ENCODE peak calls at places on chromosome 19, in seven cellular contexts. M is GM12865; W is LoVo; O is Kasumi-1; T is smooth muscle cell of the brain vasculature; H is stimulated activated CD4-positive, alpha-beta T cell treated with anti-CD3 and anti-CD28 coated beads, Interleukin-4, amount 100 ng/mL, for 48 hours; X is NCI-H510A. Q is an unnamed sample.

GRCh38 chr19:1057185-1057857 is 9.6 kb upstream of the ARHGAP45 start:
- DNase-seq in W (no peak), H (no peak), O (peak), T (no peak), M (peak), X (no peak), Q (no peak)

GRCh38 chr19:24060687-24061356 is 26.2 kb upstream of the ZNF254 start:
- DNase-seq in M (no peak), X (no peak), T (no peak), W (no peak), O (no peak), H (no peak), Q (no peak)

GRCh38 chr19:1481893-1482360 is 2.9 kb upstream of the C19orf25 start:
- DNase-seq in X (no peak), M (no peak), T (no peak), H (no peak), W (no peak), O (no peak), Q (no peak)

GRCh38 chr19:35872180-35872579 is 3.8 kb downstream of the APLP1 start:
- DNase-seq in W (no peak), T (no peak), H (no peak), X (no peak), M (no peak), O (no peak), Q (no peak)

GRCh38 chr19:18435185-18435841 is 2.6 kb downstream of the ISYNA1 start:
- DNase-seq in T (no peak), H (no peak), M (no peak), X (no peak), W (no peak), O (no peak), Q (no peak)

GRCh38 chr19:8001995-8002849 is 3.2 kb downstream of the ELAVL1 start:
- DNase-seq in M (peak), T (peak), W (peak), H (peak), X (no peak), O (peak), Q (peak)

GRCh38 chr19:2750739-2751437 is 11.1 kb upstream of the SLC39A3 start:
- DNase-seq in M (no peak), W (no peak), X (no peak), T (no peak), H (no peak), O (peak), Q (no peak)

GRCh38 chr19:39104104-39104708 is 20.0 kb downstream of the ACP7 start:
- DNase-seq in X (no peak), W (no peak), T (no peak), O (no peak), H (no peak), M (no peak), Q (no peak)

GRCh38 chr19:13077233-13077632 is 25.4 kb downstream of the LYL1 start:
- DNase-seq in X (no peak), M (no peak), T (no peak), W (no peak), H (no peak), O (no peak), Q (no peak)

GRCh38 chr19:33685541-33685940 is 63.8 kb downstream of the CHST8 start:
- DNase-seq in M (no peak), W (no peak), O (no peak), T (no peak), X (no peak), H (no peak), Q (no peak)

GRCh38 chr19:18685597-18686164 is 2.2 kb downstream of the CRTC1 start:
- DNase-seq in M (no peak), O (no peak), H (no peak), W (no peak), X (no peak), T (no peak), Q (no peak)

GRCh38 chr19:41726493-41726892 is 18.1 kb downstream of the CEACAM5 start:
- DNase-seq in M (no peak), W (no peak), X (no peak), H (no peak), T (no peak), O (no peak), Q (no peak)

GRCh38 chr19:897442-898039 is 4.3 kb downstream of the RNU6-9 start:
- DNase-seq in X (no peak), O (no peak), T (no peak), M (no peak), H (no peak), W (no peak), Q (no peak)

GRCh38 chr19:14150041-14150769 is 13.8 kb upstream of the ASF1B start:
- DNase-seq in W (no peak), H (no peak), O (no peak), M (no peak), T (no peak), X (no peak), Q (peak)